ENCODE peak calls at places on chromosome 19, in six cellular contexts. I is IMR-90, M is mesendoderm, O is H9, X is H1, D is neuronal stem cell. K is an unnamed sample.

GRCh38 chr19:40229484-40229883 is 3.0 kb upstream of the CCNP start:
- DNase-seq in I (peak), M (peak), O (no peak), X (no peak), D (no peak), K (peak)

GRCh38 chr19:17282488-17283256 is 971 bp downstream of the ANKLE1 start:
- DNase-seq in I (peak), M (peak), O (peak), X (no peak), D (peak), K (peak)

GRCh38 chr19:8355631-8356402 is 8.1 kb upstream of the ANGPTL4 start:
- DNase-seq in I (peak), M (no peak), O (no peak), X (no peak), D (no peak), K (peak)

GRCh38 chr19:2494447-2495129 is 18.7 kb downstream of the GADD45B start:
- DNase-seq in I (peak), M (peak), O (no peak), X (no peak), D (no peak), K (peak)

GRCh38 chr19:52170863-52171320 is 529 bp downstream of the ZNF836 start:
- DNase-seq in I (no peak), M (peak), O (peak), X (no peak), D (no peak), K (peak)

GRCh38 chr19:11324748-11325389 is 14.6 kb downstream of the RAB3D start:
- DNase-seq in I (no peak), M (no peak), O (no peak), X (no peak), D (no peak), K (no peak)

GRCh38 chr19:1214862-1215731 is 9.5 kb downstream of the STK11 start:
- DNase-seq in I (no peak), M (no peak), O (no peak), X (no peak), D (no peak), K (no peak)

GRCh38 chr19:46537136-46538097 is 41.8 kb upstream of the PNMA8B start:
- DNase-seq in I (peak), M (peak), O (peak), X (no peak), D (no peak), K (peak)

GRCh38 chr19:47729468-47729798 is 15.9 kb upstream of the NOP53 start:
- DNase-seq in I (peak), M (peak), O (peak), X (no peak), D (no peak), K (peak)

GRCh38 chr19:680287-681028 is 4.3 kb downstream of the FSTL3 start:
- DNase-seq in I (peak), M (peak), O (peak), X (peak), D (peak), K (peak)

GRCh38 chr19:4555657-4556561 is 3.6 kb downstream of the SEMA6B start:
- DNase-seq in I (no peak), M (peak), O (peak), X (no peak), D (no peak), K (no peak)

GRCh38 chr19:58513213-58513693 is 1.5 kb upstream of the SLC27A5 start:
- DNase-seq in I (no peak), M (no peak), O (no peak), X (no peak), D (no peak), K (no peak)

GRCh38 chr19:48473161-48473966 is 4.2 kb downstream of the CYTH2 start:
- DNase-seq in I (no peak), M (no peak), O (no peak), X (no peak), D (no peak), K (no peak)

GRCh38 chr19:49506575-49507105 is 5.8 kb upstream of the FCGRT start:
- DNase-seq in I (no peak), M (peak), O (peak), X (no peak), D (peak), K (peak)

GRCh38 chr19:33376931-33377557 is 3.5 kb downstream of the CEBPG start:
- DNase-seq in I (no peak), M (no peak), O (no peak), X (no peak), D (no peak), K (peak)

GRCh38 chr19:10891360-10892108 is 20.2 kb downstream of the CARM1 start:
- DNase-seq in I (no peak), M (no peak), O (peak), X (no peak), D (no peak), K (no peak)

GRCh38 chr19:14554382-14554812 is 17.5 kb downstream of the NDUFB7 start:
- DNase-seq in I (no peak), M (peak), O (peak), X (no peak), D (no peak), K (no peak)

GRCh38 chr19:32464279-32464678 is 58.7 kb downstream of the DPY19L3 start:
- DNase-seq in I (peak), M (no peak), O (no peak), X (no peak), D (no peak), K (peak)

GRCh38 chr19:38945562-38946228 is 15.0 kb downstream of the MRPS12 start:
- DNase-seq in I (no peak), M (no peak), O (peak), X (no peak), D (no peak), K (no peak)

GRCh38 chr19:33796164-33797100 is at the start of gene KCTD15:
- DNase-seq in I (peak), M (peak), O (peak), X (no peak), D (peak), K (peak)

GRCh38 chr19:57248646-57249045 is 8.2 kb downstream of the ZNF805 start:
- DNase-seq in I (no peak), M (no peak), O (no peak), X (no peak), D (no peak), K (no peak)

GRCh38 chr19:1057185-1057857 is 9.6 kb upstream of the ARHGAP45 start:
- DNase-seq in I (peak), M (peak), O (peak), X (no peak), D (no peak), K (peak)

GRCh38 chr19:23436944-23437343 is 41.7 kb upstream of the ZNF91 start:
- DNase-seq in I (no peak), M (peak), O (peak), X (no peak), D (no peak), K (no peak)

GRCh38 chr19:39480337-39481228 is at the start of gene TIMM50:
- DNase-seq in I (peak), M (peak), O (peak), X (peak), D (peak), K (peak)

GRCh38 chr19:14735915-14736314 is 42.4 kb downstream of the ADGRE2 start:
- DNase-seq in I (no peak), M (no peak), O (no peak), X (no peak), D (no peak), K (no peak)

GRCh38 chr19:2167896-2168618 is 4.3 kb downstream of the DOT1L start:
- DNase-seq in I (peak), M (no peak), O (no peak), X (no peak), D (no peak), K (peak)

GRCh38 chr19:58395979-58396627 is 647 bp downstream of the RNF225 start:
- DNase-seq in I (no peak), M (peak), O (peak), X (no peak), D (no peak), K (no peak)

GRCh38 chr19:661427-662196 is 1.4 kb downstream of the RNF126 start:
- DNase-seq in I (no peak), M (no peak), O (no peak), X (no peak), D (no peak), K (peak)

GRCh38 chr19:29364224-29364726 is 151.3 kb upstream of the UQCRFS1 start:
- DNase-seq in I (no peak), M (peak), O (peak), X (no peak), D (no peak), K (no peak)

GRCh38 chr19:32649751-32650150 is 25.2 kb downstream of the ANKRD27 start:
- DNase-seq in I (no peak), M (no peak), O (no peak), X (no peak), D (no peak), K (no peak)

GRCh38 chr19:35037716-35038622 is 3.6 kb upstream of the HPN start:
- DNase-seq in I (no peak), M (no peak), O (no peak), X (no peak), D (no peak), K (no peak)

GRCh38 chr19:7849631-7850428 is 19.8 kb downstream of the EVI5L start:
- DNase-seq in I (no peak), M (no peak), O (no peak), X (no peak), D (no peak), K (no peak)

GRCh38 chr19:42443944-42444398 is 1.2 kb upstream of the CXCL17 start:
- DNase-seq in I (no peak), M (no peak), O (no peak), X (no peak), D (no peak), K (no peak)

GRCh38 chr19:33350538-33351309 is 22.8 kb upstream of the CEBPG start:
- DNase-seq in I (peak), M (no peak), O (no peak), X (no peak), D (no peak), K (no peak)

GRCh38 chr19:13083627-13084026 is 19.0 kb downstream of the LYL1 start:
- DNase-seq in I (no peak), M (no peak), O (no peak), X (no peak), D (no peak), K (no peak)
- H2BK15ac ChIP-seq in I (no peak), M (no peak), O (no peak), X (peak), D (no peak), K (no peak)

GRCh38 chr19:5695649-5696195 is 5.6 kb downstream of the RPL36 start:
- DNase-seq in I (no peak), M (no peak), O (peak), X (no peak), D (no peak), K (no peak)

GRCh38 chr19:5696196-5697021 is 6.3 kb downstream of the RPL36 start:
- DNase-seq in I (no peak), M (no peak), O (peak), X (no peak), D (no peak), K (no peak)

GRCh38 chr19:5693195-5694166 is 3.4 kb downstream of the RPL36 start:
- DNase-seq in I (no peak), M (no peak), O (peak), X (no peak), D (no peak), K (no peak)

GRCh38 chr19:5694167-5694951 is 4.3 kb downstream of the RPL36 start:
- DNase-seq in I (no peak), M (no peak), O (peak), X (no peak), D (no peak), K (no peak)

GRCh38 chr19:5694952-5695648 is 5.0 kb downstream of the RPL36 start:
- DNase-seq in I (no peak), M (no peak), O (peak), X (no peak), D (no peak), K (no peak)
- H2BK15ac ChIP-seq in I (no peak), M (no peak), O (no peak), X (no peak), D (no peak), K (no peak)

GRCh38 chr19:19335408-19336158 is 15.0 kb downstream of the MAU2 start:
- DNase-seq in I (no peak), M (no peak), O (no peak), X (no peak), D (no peak), K (no peak)

GRCh38 chr19:19338082-19338481 is 17.5 kb downstream of the MAU2 start:
- DNase-seq in I (peak), M (no peak), O (no peak), X (no peak), D (no peak), K (no peak)

GRCh38 chr19:19334989-19335344 is 14.3 kb downstream of the MAU2 start:
- DNase-seq in I (no peak), M (no peak), O (no peak), X (no peak), D (no peak), K (no peak)

GRCh38 chr19:19337120-19337519 is 16.5 kb downstream of the MAU2 start:
- DNase-seq in I (no peak), M (no peak), O (no peak), X (no peak), D (no peak), K (no peak)

DNA sequence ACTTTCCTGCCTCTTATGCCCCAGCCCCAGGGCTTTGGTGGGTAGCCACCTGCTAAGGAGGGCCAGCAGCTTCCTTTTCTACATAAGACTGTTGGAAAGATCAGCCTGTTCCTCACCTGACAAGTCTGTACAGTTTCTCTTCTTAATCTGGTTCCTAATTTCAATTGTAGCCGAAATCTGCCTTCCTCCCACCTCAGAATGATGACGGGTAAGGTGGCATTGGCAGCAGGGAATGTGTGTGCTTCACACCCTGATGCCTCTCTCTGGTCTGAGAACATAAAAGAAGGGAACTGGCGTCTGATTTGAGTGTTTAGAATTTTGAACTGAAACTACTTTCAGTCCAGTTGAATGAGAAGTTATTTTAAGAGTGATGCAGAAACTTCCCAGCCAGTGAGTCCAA is 16.0 kb downstream of the MAU2 start:
- DNase-seq in I (no peak), M (no peak), O (no peak), X (no peak), D (no peak), K (no peak)
- H2BK15ac ChIP-seq in I (no peak), M (no peak), O (no peak), X (no peak), D (no peak), K (no peak)

GRCh38 chr19:50793558-50794065 is 3.4 kb downstream of the ACP4 start:
- DNase-seq in I (no peak), M (no peak), O (no peak), X (no peak), D (no peak), K (no peak)
- H2BK15ac ChIP-seq in I (no peak), M (no peak), O (no peak), X (no peak), D (no peak), K (peak)

GRCh38 chr19:44697670-44698034 is 1.3 kb upstream of the CEACAM16 start:
- DNase-seq in I (no peak), M (no peak), O (no peak), X (no peak), D (no peak), K (no peak)
- H2BK15ac ChIP-seq in I (no peak), M (no peak), O (no peak), X (peak), D (no peak), K (no peak)

K was measured in mesenchymal stem cell.